ENCODE peak calls at places on chromosomes 2 and 18, in four cellular contexts. C is GM10248, L is thoracic aorta, E is HFFc6. U is an unnamed sample.

GRCh38 chr18:78772369-78773302 is 207.0 kb upstream of the SALL3 start:
- DNase-seq in L (no peak), C (no peak), E (no peak), U (no peak)

GRCh38 chr2:126784636-126785035 is 114.1 kb upstream of the TEX51 start:
- DNase-seq in C (no peak), L (no peak), E (no peak), U (peak; percentile 24)

GRCh38 chr2:603869-604268 is 73.3 kb downstream of the TMEM18 start:
- DNase-seq in E (no peak), C (no peak), L (no peak), U (peak; percentile 39)

GRCh38 chr2:129716781-129717559 is 262.5 kb upstream of the RAB6C start:
- DNase-seq in E (no peak), L (no peak), C (no peak), U (no peak)

GRCh38 chr2:209441541-209441940 is 17.7 kb downstream of the MAP2 start:
- DNase-seq in L (no peak), E (no peak), C (no peak), U (no peak)

GRCh38 chr2:113838277-113838676 is 51.6 kb upstream of the ACTR3 start:
- DNase-seq in L (no peak), E (no peak), C (no peak), U (no peak)

GRCh38 chr2:240797914-240798313 is 22.1 kb downstream of the KIF1A start:
- DNase-seq in C (no peak), L (no peak), E (no peak), U (no peak)

GRCh38 chr2:238521870-238522269 is 95.1 kb downstream of the ASB1 start:
- DNase-seq in E (no peak), L (no peak), C (no peak), U (peak; percentile 14)

GRCh38 chr2:20930928-20931327 is 108.0 kb upstream of the LDAH start:
- DNase-seq in C (no peak), L (no peak), E (peak; percentile 41), U (no peak)

GRCh38 chr18:42413870-42414269 is 458.8 kb downstream of the PIK3C3 start:
- DNase-seq in E (no peak), C (no peak), L (no peak), U (no peak)

GRCh38 chr2:109339519-109339991 is 210.6 kb downstream of the SH3RF3 start:
- DNase-seq in L (no peak), E (peak; percentile 63), C (no peak), U (no peak)

GRCh38 chr2:222939208-222939846 is 78.5 kb downstream of the ACSL3 start:
- DNase-seq in E (peak; percentile 74), L (no peak), C (peak; percentile 24), U (peak; percentile 79)

GRCh38 chr2:111896576-111896975 is 1.8 kb upstream of the MERTK start:
- DNase-seq in L (no peak), E (no peak), C (peak; percentile 1), U (peak; percentile 93)

GRCh38 chr2:239943991-239944441 is 81.1 kb downstream of the NDUFA10 start:
- DNase-seq in C (no peak), L (no peak), E (no peak), U (no peak)

GRCh38 chr2:215982465-215982875 is 30.9 kb downstream of the MREG start:
- DNase-seq in E (peak; percentile 57), C (no peak), L (no peak), U (no peak)

GRCh38 chr2:230347659-230348305 is 20.8 kb downstream of the SP140L start:
- DNase-seq in E (no peak), C (peak; percentile 28), L (no peak), U (no peak)

GRCh38 chr2:134724341-134724740 is 5.5 kb upstream of the TMEM163 start:
- DNase-seq in L (no peak), E (no peak), C (no peak), U (no peak)

GRCh38 chr2:157438907-157439791 is 4.7 kb downstream of the CYTIP start:
- DNase-seq in E (no peak), L (no peak), C (no peak), U (peak; percentile 88)

GRCh38 chr2:178827739-178828487 is 20.7 kb upstream of the TTN start:
- DNase-seq in E (no peak), L (no peak), C (no peak), U (no peak)

GRCh38 chr2:102442967-102443828 is 20.2 kb downstream of the IL18RAP start:
- DNase-seq in L (no peak), C (peak; percentile 41), E (peak; percentile 23), U (peak; percentile 1)

GRCh38 chr2:109302319-109302718 is 173.3 kb downstream of the SH3RF3 start:
- DNase-seq in C (no peak), L (no peak), E (no peak), U (no peak)

GRCh38 chr2:44955593-44956449 is 14.3 kb downstream of the SIX3 start:
- DNase-seq in E (peak; percentile 37), C (peak; percentile 85), L (no peak), U (peak; percentile 66)

GRCh38 chr2:215707608-215708007 is 271.7 kb upstream of the FN1 start:
- DNase-seq in L (no peak), E (no peak), C (no peak), U (no peak)

GRCh38 chr18:6652098-6652497 is 77.4 kb upstream of the ARHGAP28 start:
- DNase-seq in L (no peak), E (no peak), C (no peak), U (no peak)

GRCh38 chr2:23385748-23386421 is 906 bp downstream of the KLHL29 start:
- DNase-seq in E (no peak), C (peak; percentile 49), L (no peak), U (peak; percentile 28)

GRCh38 chr2:132038179-132038882 is 123.4 kb downstream of the ANKRD30BL start:
- DNase-seq in L (no peak), E (no peak), C (peak; percentile 1), U (peak; percentile 4)

GRCh38 chr2:233034-233433 is 30.8 kb downstream of the SH3YL1 start:
- DNase-seq in L (no peak), E (no peak), C (no peak), U (no peak)

GRCh38 chr2:177242136-177242987 is 22.2 kb downstream of the NFE2L2 start:
- DNase-seq in E (peak; percentile 94), C (no peak), L (no peak), U (peak; percentile 95)

GRCh38 chr18:57814555-57814954 is 11.4 kb upstream of the ATP8B1 start:
- DNase-seq in C (no peak), E (no peak), L (no peak), U (no peak)